ENCODE peak calls at places on chromosomes 13 and 19, in nine cellular contexts. One of them, this sample, is unnamed.

GRCh38 chr13:40137400-40137799 is 481.9 kb downstream of the COG6 start:
- DNase-seq in immature natural killer cell: no peak
- DNase-seq in iPS DF 6.9: no peak
- DNase-seq in NT2/D1: no peak
- DNase-seq in mucosa of gallbladder: no peak
- DNase-seq in NCI-H1092: no peak
- DNase-seq in DMS153: no peak
- DNase-seq in activated naive CD8-positive, alpha-beta T cell treated with anti-CD3 and anti-CD28 coated beads for 36 hours: no peak
- DNase-seq in T-helper 17 cell: no peak
- DNase-seq in this sample: no peak

GRCh38 chr19:58009666-58010301 is 7.2 kb upstream of the ZNF606 start:
- DNase-seq in NT2/D1: peak; percentile 91
- DNase-seq in T-helper 17 cell: peak; percentile 54
- DNase-seq in immature natural killer cell: peak; percentile 72
- DNase-seq in NCI-H1092: peak; percentile 70
- DNase-seq in activated naive CD8-positive, alpha-beta T cell treated with anti-CD3 and anti-CD28 coated beads for 36 hours: peak; percentile 90
- DNase-seq in mucosa of gallbladder: peak; percentile 94
- DNase-seq in DMS153: no peak
- DNase-seq in iPS DF 6.9: peak; percentile 86
- DNase-seq in this sample: peak; percentile 56

GRCh38 chr19:3370214-3370720 is 3.9 kb downstream of the NFIC start:
- DNase-seq in iPS DF 6.9: no peak
- DNase-seq in immature natural killer cell: no peak
- DNase-seq in DMS153: peak; percentile 13
- DNase-seq in NT2/D1: no peak
- DNase-seq in T-helper 17 cell: no peak
- DNase-seq in mucosa of gallbladder: no peak
- DNase-seq in activated naive CD8-positive, alpha-beta T cell treated with anti-CD3 and anti-CD28 coated beads for 36 hours: no peak
- DNase-seq in NCI-H1092: no peak
- DNase-seq in this sample: no peak

GRCh38 chr13:20831933-20832332 is 58.2 kb upstream of the EEF1AKMT1 start:
- DNase-seq in activated naive CD8-positive, alpha-beta T cell treated with anti-CD3 and anti-CD28 coated beads for 36 hours: no peak
- DNase-seq in iPS DF 6.9: no peak
- DNase-seq in NT2/D1: no peak
- DNase-seq in NCI-H1092: no peak
- DNase-seq in immature natural killer cell: no peak
- DNase-seq in T-helper 17 cell: no peak
- DNase-seq in mucosa of gallbladder: no peak
- DNase-seq in DMS153: no peak
- DNase-seq in this sample: no peak

GRCh38 chr13:39257642-39258041 is 219.4 kb downstream of the NHLRC3 start:
- DNase-seq in activated naive CD8-positive, alpha-beta T cell treated with anti-CD3 and anti-CD28 coated beads for 36 hours: no peak
- DNase-seq in immature natural killer cell: no peak
- DNase-seq in mucosa of gallbladder: no peak
- DNase-seq in NCI-H1092: no peak
- DNase-seq in NT2/D1: no peak
- DNase-seq in T-helper 17 cell: no peak
- DNase-seq in iPS DF 6.9: no peak
- DNase-seq in DMS153: no peak
- DNase-seq in this sample: no peak

GRCh38 chr19:12720851-12721655 is 2.7 kb downstream of the TNPO2 start:
- DNase-seq in mucosa of gallbladder: no peak
- DNase-seq in NCI-H1092: no peak
- DNase-seq in T-helper 17 cell: no peak
- DNase-seq in DMS153: no peak
- DNase-seq in activated naive CD8-positive, alpha-beta T cell treated with anti-CD3 and anti-CD28 coated beads for 36 hours: no peak
- DNase-seq in immature natural killer cell: no peak
- DNase-seq in iPS DF 6.9: no peak
- DNase-seq in NT2/D1: no peak
- DNase-seq in this sample: no peak

GRCh38 chr13:59531571-59532091 is 632.1 kb downstream of the DIAPH3 start:
- DNase-seq in immature natural killer cell: no peak
- DNase-seq in NCI-H1092: peak; percentile 42
- DNase-seq in DMS153: peak; percentile 55
- DNase-seq in T-helper 17 cell: no peak
- DNase-seq in iPS DF 6.9: peak; percentile 25
- DNase-seq in activated naive CD8-positive, alpha-beta T cell treated with anti-CD3 and anti-CD28 coated beads for 36 hours: no peak
- DNase-seq in NT2/D1: peak; percentile 35
- DNase-seq in mucosa of gallbladder: peak; percentile 78
- DNase-seq in this sample: peak; percentile 56

GRCh38 chr19:1474011-1474764 is 4.8 kb downstream of the C19orf25 start:
- DNase-seq in NT2/D1: no peak
- DNase-seq in iPS DF 6.9: no peak
- DNase-seq in DMS153: no peak
- DNase-seq in mucosa of gallbladder: no peak
- DNase-seq in immature natural killer cell: no peak
- DNase-seq in activated naive CD8-positive, alpha-beta T cell treated with anti-CD3 and anti-CD28 coated beads for 36 hours: no peak
- DNase-seq in T-helper 17 cell: no peak
- DNase-seq in NCI-H1092: no peak
- DNase-seq in this sample: no peak

GRCh38 chr19:42074513-42075363 is 1.2 kb upstream of the ZNF574 start:
- DNase-seq in iPS DF 6.9: no peak
- DNase-seq in T-helper 17 cell: no peak
- DNase-seq in NCI-H1092: no peak
- DNase-seq in mucosa of gallbladder: no peak
- DNase-seq in activated naive CD8-positive, alpha-beta T cell treated with anti-CD3 and anti-CD28 coated beads for 36 hours: peak; percentile 28
- DNase-seq in NT2/D1: no peak
- DNase-seq in DMS153: no peak
- DNase-seq in immature natural killer cell: no peak
- DNase-seq in this sample: no peak